ENCODE peak calls at places on chromosomes 3 and 15, in four cellular contexts. One of them, this sample, is unnamed.
A peak's percentile ranks its signal among the peaks of the same experiment; 100 is the strongest.

GRCh38 chr3:131989318-131989717 is 45.5 kb downstream of the CPNE4 start:
- DNase-seq in H1: no peak
- DNase-seq in HepG2: no peak
- DNase-seq in GM12878: no peak
- DNase-seq in this sample: no peak

GRCh38 chr15:38129531-38130199 is 123.0 kb upstream of the SPRED1 start:
- DNase-seq in H1: no peak
- DNase-seq in HepG2: no peak
- DNase-seq in GM12878: peak; percentile 39
- DNase-seq in this sample: no peak

GRCh38 chr3:169811606-169812123 is 1.0 kb upstream of the LRRIQ4 start:
- DNase-seq in H1: no peak
- DNase-seq in HepG2: no peak
- DNase-seq in GM12878: no peak
- DNase-seq in this sample: no peak

GRCh38 chr15:99718421-99718820 is 14.8 kb downstream of the LYSMD4 start:
- DNase-seq in H1: no peak
- DNase-seq in HepG2: no peak
- DNase-seq in GM12878: no peak
- DNase-seq in this sample: no peak

GRCh38 chr3:188071636-188072035 is 82.3 kb upstream of the LPP start:
- DNase-seq in H1: no peak
- DNase-seq in HepG2: no peak
- DNase-seq in GM12878: no peak
- DNase-seq in this sample: no peak

GRCh38 chr15:74175271-74176191 is 2.0 kb downstream of the ISLR start:
- DNase-seq in H1: no peak
- DNase-seq in HepG2: no peak
- DNase-seq in GM12878: no peak
- DNase-seq in this sample: no peak

GRCh38 chr3:156898296-156898880 is 72.2 kb downstream of the LEKR1 start:
- DNase-seq in H1: no peak
- DNase-seq in HepG2: no peak
- DNase-seq in GM12878: no peak
- DNase-seq in this sample: no peak

GRCh38 chr3:150133293-150133692 is 162.6 kb upstream of the PFN2 start:
- DNase-seq in H1: no peak
- DNase-seq in HepG2: no peak
- DNase-seq in GM12878: no peak
- DNase-seq in this sample: no peak

GRCh38 chr3:169871129-169871886 is 1.6 kb upstream of the LRRC31 start:
- DNase-seq in H1: no peak
- DNase-seq in HepG2: no peak
- DNase-seq in GM12878: no peak
- DNase-seq in this sample: no peak

GRCh38 chr15:42679285-42680141 is 57.4 kb downstream of the CDAN1 start:
- DNase-seq in H1: no peak
- DNase-seq in HepG2: no peak
- DNase-seq in GM12878: no peak
- DNase-seq in this sample: no peak

GRCh38 chr15:26873846-26874245 is 7.0 kb downstream of the GABRA5 start:
- DNase-seq in H1: no peak
- DNase-seq in HepG2: no peak
- DNase-seq in GM12878: no peak
- DNase-seq in this sample: no peak

GRCh38 chr3:12590096-12590495 is 33.2 kb downstream of the MKRN2 start:
- DNase-seq in H1: no peak
- DNase-seq in HepG2: no peak
- DNase-seq in GM12878: no peak
- DNase-seq in this sample: no peak

GRCh38 chr3:14775011-14775410 is 43.8 kb upstream of the FGD5 start:
- DNase-seq in H1: no peak
- DNase-seq in HepG2: no peak
- DNase-seq in GM12878: no peak
- DNase-seq in this sample: no peak

GRCh38 chr3:41598329-41598728 is 363.6 kb downstream of the ULK4 start:
- DNase-seq in H1: no peak
- DNase-seq in HepG2: no peak
- DNase-seq in GM12878: no peak
- DNase-seq in this sample: no peak

GRCh38 chr15:51367322-51367976 is 26.0 kb downstream of the GLDN start:
- DNase-seq in H1: no peak
- DNase-seq in HepG2: no peak
- DNase-seq in GM12878: no peak
- DNase-seq in this sample: no peak

GRCh38 chr3:120167488-120167887 is 73.2 kb upstream of the GSK3B start:
- DNase-seq in H1: no peak
- DNase-seq in HepG2: no peak
- DNase-seq in GM12878: no peak
- DNase-seq in this sample: no peak

GRCh38 chr15:95326689-95327525 is 1003.6 kb upstream of the NR2F2 start:
- DNase-seq in H1: no peak
- DNase-seq in HepG2: no peak
- DNase-seq in GM12878: no peak
- DNase-seq in this sample: no peak

GRCh38 chr3:21672303-21672702 is 78.7 kb downstream of the ZNF385D start:
- DNase-seq in H1: no peak
- DNase-seq in HepG2: no peak
- DNase-seq in GM12878: no peak
- DNase-seq in this sample: no peak

GRCh38 chr15:41521614-41522013 is 8.0 kb upstream of the LTK start:
- DNase-seq in H1: no peak
- DNase-seq in HepG2: no peak
- DNase-seq in GM12878: no peak
- DNase-seq in this sample: no peak

GRCh38 chr3:188021041-188021440 is 132.9 kb upstream of the LPP start:
- DNase-seq in H1: no peak
- DNase-seq in HepG2: no peak
- DNase-seq in GM12878: no peak
- DNase-seq in this sample: no peak

GRCh38 chr3:107661447-107662108 is 138.8 kb downstream of the BBX start:
- DNase-seq in H1: no peak
- DNase-seq in HepG2: no peak
- DNase-seq in GM12878: no peak
- DNase-seq in this sample: no peak

GRCh38 chr3:107662586-107662985 is 139.8 kb downstream of the BBX start:
- DNase-seq in H1: no peak
- DNase-seq in HepG2: no peak
- DNase-seq in GM12878: no peak
- DNase-seq in this sample: no peak

GRCh38 chr3:107657971-107658370 is 135.2 kb downstream of the BBX start:
- DNase-seq in H1: no peak
- DNase-seq in HepG2: no peak
- DNase-seq in GM12878: no peak
- DNase-seq in this sample: no peak

GRCh38 chr3:107662109-107662477 is 139.3 kb downstream of the BBX start:
- DNase-seq in H1: no peak
- DNase-seq in HepG2: no peak
- DNase-seq in GM12878: no peak
- DNase-seq in this sample: no peak

GRCh38 chr3:107660316-107660976 is 137.7 kb downstream of the BBX start:
- DNase-seq in H1: no peak
- DNase-seq in HepG2: peak; percentile 39
- DNase-seq in GM12878: no peak
- DNase-seq in this sample: no peak
- TF ChIP-seq SUZ12 in H1: no peak
- TF ChIP-seq SUZ12 in HepG2: no peak
- TF ChIP-seq SUZ12 in GM12878: no peak
- TF ChIP-seq SUZ12 in this sample: no peak

GRCh38 chr15:39624806-39625205 is 43.9 kb downstream of the THBS1 start:
- DNase-seq in H1: no peak
- DNase-seq in HepG2: peak; percentile 50
- DNase-seq in GM12878: peak; percentile 45
- DNase-seq in this sample: no peak
- TF ChIP-seq YY1 in H1: no peak
- TF ChIP-seq YY1 in HepG2: no peak
- TF ChIP-seq YY1 in GM12878: no peak
- TF ChIP-seq YY1 in this sample: no peak

DNA sequence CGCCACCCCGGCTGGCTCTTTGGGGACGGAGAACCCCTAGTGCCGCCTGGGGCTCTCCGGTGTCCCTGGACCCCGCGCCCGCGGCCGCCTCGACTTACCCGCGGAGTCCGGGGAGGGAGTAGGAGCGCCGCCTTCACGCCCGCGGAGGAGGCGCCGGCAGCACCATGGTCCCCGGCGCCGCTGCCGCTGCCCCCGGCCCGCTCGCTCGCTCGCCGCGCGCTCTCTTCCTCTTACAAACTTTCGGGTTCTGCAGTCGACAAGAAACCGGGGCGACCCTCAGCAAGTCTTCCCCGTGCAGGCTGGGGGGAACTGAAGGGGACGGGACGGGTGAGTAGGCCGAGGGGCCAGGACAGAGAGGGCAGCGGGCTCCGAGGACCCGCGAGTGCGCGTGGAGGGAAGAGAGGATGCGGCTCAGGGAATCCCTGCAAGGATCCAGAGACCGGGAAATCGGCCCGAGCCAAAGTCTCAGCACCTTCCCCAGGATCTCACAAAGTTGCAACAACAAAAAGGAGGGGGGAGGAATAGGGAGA is 2.0 kb downstream of the FOXP1 start:
- DNase-seq in H1: no peak
- DNase-seq in HepG2: no peak
- DNase-seq in GM12878: no peak
- DNase-seq in this sample: peak; percentile 20
- TF ChIP-seq SUZ12 in H1: no peak
- TF ChIP-seq SUZ12 in HepG2: no peak
- TF ChIP-seq SUZ12 in GM12878: peak; percentile 68
- TF ChIP-seq SUZ12 in this sample: no peak

GRCh38 chr15:78840661-78841060 is 29.4 kb upstream of the ADAMTS7 start:
- DNase-seq in H1: no peak
- DNase-seq in HepG2: no peak
- DNase-seq in GM12878: no peak
- DNase-seq in this sample: no peak
- TF ChIP-seq YY1 in H1: no peak
- TF ChIP-seq YY1 in HepG2: no peak
- TF ChIP-seq YY1 in GM12878: no peak
- TF ChIP-seq YY1 in this sample: no peak

DNA sequence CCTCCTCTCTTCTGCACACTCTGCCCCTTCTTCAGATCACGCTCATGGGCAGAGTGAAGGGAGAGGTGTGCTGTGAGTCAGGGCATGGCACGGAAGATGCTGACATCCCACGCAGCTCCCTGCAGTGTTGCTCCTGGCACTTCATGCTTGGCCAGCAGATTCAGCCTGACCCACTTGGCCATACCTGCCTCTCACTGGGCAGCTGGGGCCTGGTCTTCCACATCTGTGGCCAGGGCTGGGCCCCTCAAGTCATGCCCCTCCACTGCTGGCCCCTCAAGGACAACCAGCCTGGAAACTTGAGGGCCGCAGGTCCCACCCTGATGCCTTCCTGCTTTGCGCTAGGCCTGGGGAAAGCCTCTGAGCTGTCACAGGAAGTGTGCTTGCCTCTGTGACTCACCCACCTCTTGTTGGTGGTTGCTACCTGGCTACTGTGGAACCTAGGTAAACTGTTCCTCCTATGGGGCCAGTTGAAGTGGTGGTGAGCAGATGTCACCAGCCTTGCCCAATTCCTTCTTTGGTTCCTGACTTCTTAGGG is 48.7 kb downstream of the BSN start:
- DNase-seq in H1: no peak
- DNase-seq in HepG2: no peak
- DNase-seq in GM12878: no peak
- DNase-seq in this sample: no peak
- TF ChIP-seq SUZ12 in H1: no peak
- TF ChIP-seq SUZ12 in HepG2: no peak
- TF ChIP-seq SUZ12 in GM12878: no peak
- TF ChIP-seq SUZ12 in this sample: no peak

GRCh38 chr3:126524429-126524988 is 554 bp downstream of the CHST13 start:
- DNase-seq in H1: no peak
- DNase-seq in HepG2: peak; percentile 69
- DNase-seq in GM12878: no peak
- DNase-seq in this sample: no peak

GRCh38 chr3:126523745-126524428 is at the start of gene CHST13:
- DNase-seq in H1: no peak
- DNase-seq in HepG2: peak; percentile 87
- DNase-seq in GM12878: no peak
- DNase-seq in this sample: peak; percentile 48

GRCh38 chr3:126519506-126520455 is 2.2 kb upstream of the UROC1 start:
- DNase-seq in H1: no peak
- DNase-seq in HepG2: peak; percentile 32
- DNase-seq in GM12878: no peak
- DNase-seq in this sample: no peak

GRCh38 chr3:126521122-126521891 is 2.6 kb upstream of the CHST13 start:
- DNase-seq in H1: no peak
- DNase-seq in HepG2: no peak
- DNase-seq in GM12878: no peak
- DNase-seq in this sample: no peak

DNA sequence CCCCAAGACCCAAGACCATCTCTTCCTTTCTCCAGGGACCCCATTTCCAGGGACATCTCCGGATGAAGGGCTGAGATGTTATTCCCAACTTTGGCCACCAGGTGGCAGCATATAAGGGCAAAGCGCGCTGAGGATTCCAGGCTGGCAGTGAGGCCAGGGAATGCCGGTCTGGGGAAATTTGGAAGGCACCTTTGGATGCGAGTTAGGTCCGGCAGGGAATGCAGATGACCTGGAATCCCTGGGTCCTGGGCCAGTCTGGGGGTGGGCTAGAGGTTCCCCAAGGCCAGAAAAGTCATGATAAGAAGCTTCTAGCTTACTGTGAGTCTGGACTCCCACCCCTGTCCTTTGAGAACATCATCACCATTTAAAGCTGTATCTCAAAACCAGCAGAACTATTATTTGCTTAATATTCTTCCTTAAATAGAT is 1.6 kb upstream of the CHST13 start:
- DNase-seq in H1: no peak
- DNase-seq in HepG2: peak; percentile 60
- DNase-seq in GM12878: no peak
- DNase-seq in this sample: peak; percentile 40
- TF ChIP-seq YY1 in H1: no peak
- TF ChIP-seq YY1 in HepG2: peak; percentile 35
- TF ChIP-seq YY1 in GM12878: no peak
- TF ChIP-seq YY1 in this sample: no peak

GRCh38 chr15:75454471-75455418 is 3.3 kb upstream of the SIN3A start:
- DNase-seq in H1: no peak
- DNase-seq in HepG2: no peak
- DNase-seq in GM12878: no peak
- DNase-seq in this sample: no peak
- TF ChIP-seq SUZ12 in H1: no peak
- TF ChIP-seq SUZ12 in HepG2: no peak
- TF ChIP-seq SUZ12 in GM12878: no peak
- TF ChIP-seq SUZ12 in this sample: no peak

This sample was measured in NT2/D1.